ENCODE peak calls at places on chromosome 4, in seven cellular contexts. J is prostate gland, T is body of pancreas, O is RWPE1, X is progenitor cell of endocrine pancreas, C is transverse colon, N is fibroblast of the aortic adventitia. L is an unnamed sample.

GRCh38 chr4:187236491-187236890 is 512.8 kb upstream of the FAT1 start:
- DNase-seq in J (no peak), T (no peak), O (peak), X (no peak), C (no peak), N (no peak), L (peak)

GRCh38 chr4:158356331-158356730 is 146.0 kb downstream of the TMEM144 start:
- DNase-seq in J (no peak), T (no peak), O (no peak), X (no peak), C (no peak), N (no peak), L (no peak)

GRCh38 chr4:76562851-76563803 is 128.1 kb downstream of the SHROOM3 start:
- DNase-seq in J (peak), T (peak), O (peak), X (no peak), C (no peak), N (no peak), L (no peak)

GRCh38 chr4:114364857-114365256 is 233.8 kb upstream of the UGT8 start:
- DNase-seq in J (no peak), T (no peak), O (no peak), X (no peak), C (no peak), N (peak), L (no peak)

GRCh38 chr4:163540977-163541376 is 46.5 kb downstream of the TMA16 start:
- DNase-seq in J (no peak), T (no peak), O (peak), X (no peak), C (no peak), N (peak), L (peak)

GRCh38 chr4:40992472-40993298 is 221.7 kb downstream of the APBB2 start:
- DNase-seq in J (no peak), T (no peak), O (peak), X (no peak), C (no peak), N (peak), L (peak)

GRCh38 chr4:17336986-17337385 is 174.9 kb downstream of the QDPR start:
- DNase-seq in J (no peak), T (no peak), O (no peak), X (no peak), C (no peak), N (no peak), L (no peak)

GRCh38 chr4:103424853-103425252 is 226.7 kb upstream of the CENPE start:
- DNase-seq in J (peak), T (peak), O (peak), X (no peak), C (no peak), N (no peak), L (peak)

GRCh38 chr4:123452585-123452984 is 56.0 kb downstream of the SPRY1 start:
- DNase-seq in J (peak), T (peak), O (peak), X (no peak), C (peak), N (peak), L (peak)

GRCh38 chr4:113832795-113833194 is 71.3 kb upstream of the CAMK2D start:
- DNase-seq in J (no peak), T (no peak), O (no peak), X (no peak), C (no peak), N (no peak), L (no peak)

GRCh38 chr4:97953171-97953570 is 190.1 kb downstream of the STPG2 start:
- DNase-seq in J (no peak), T (no peak), O (no peak), X (no peak), C (no peak), N (no peak), L (no peak)

GRCh38 chr4:71406459-71406963 is 67.7 kb downstream of the SLC4A4 start:
- DNase-seq in J (no peak), T (no peak), O (no peak), X (no peak), C (no peak), N (peak), L (no peak)

GRCh38 chr4:139694522-139694921 is 28.9 kb downstream of the MGST2 start:
- DNase-seq in J (no peak), T (no peak), O (no peak), X (no peak), C (no peak), N (no peak), L (no peak)

GRCh38 chr4:184588893-184589292 is 60.4 kb downstream of the CASP3 start:
- DNase-seq in J (no peak), T (no peak), O (no peak), X (no peak), C (no peak), N (peak), L (no peak)

GRCh38 chr4:150224896-150225591 is 146.8 kb downstream of the DCLK2 start:
- DNase-seq in J (no peak), T (no peak), O (no peak), X (no peak), C (no peak), N (peak), L (peak)

DNA sequence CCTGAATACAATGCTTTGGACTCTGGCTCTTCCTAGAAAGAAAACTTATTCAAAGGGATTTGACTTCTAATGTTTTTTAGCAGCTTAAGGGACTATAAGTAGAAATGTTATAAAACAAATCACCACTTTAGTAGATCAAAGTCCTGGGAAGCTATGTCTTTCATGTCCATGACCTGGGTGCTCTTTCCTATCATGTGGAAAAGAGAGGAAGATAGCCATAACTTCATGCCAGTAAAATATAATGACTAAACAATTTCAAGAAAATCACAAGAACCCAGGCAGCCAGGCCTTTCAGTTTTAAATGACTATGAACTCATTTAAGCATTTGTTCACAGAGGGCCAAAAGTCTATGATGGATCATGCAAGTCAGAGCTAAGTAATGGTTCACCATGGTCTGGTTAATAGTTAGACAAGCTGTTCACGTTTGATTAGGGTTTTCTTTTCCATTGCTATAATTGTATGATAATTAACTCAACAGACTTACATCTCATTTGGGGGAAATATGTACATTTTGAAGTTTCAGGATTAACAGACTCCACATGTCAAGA is 155.9 kb downstream of the PPARGC1A start:
- DNase-seq in J (no peak), T (no peak), O (no peak), X (no peak), C (no peak), N (no peak), L (no peak)
- TF ChIP-seq CTCF in J (no peak), T (no peak), O (no peak), X (no peak), C (no peak), N (no peak), L (no peak)

GRCh38 chr4:52982246-52982950 is 120.3 kb downstream of the RASL11B start:
- DNase-seq in J (no peak), T (no peak), O (peak), X (no peak), C (no peak), N (peak), L (peak)
- TF ChIP-seq CTCF in J (no peak), T (peak), O (peak), X (peak), C (peak), N (peak), L (peak)

GRCh38 chr4:33724685-33725084 is 2519.6 kb downstream of the ARAP2 start:
- DNase-seq in J (no peak), T (no peak), O (no peak), X (no peak), C (no peak), N (peak), L (no peak)

GRCh38 chr4:33722254-33722653 is 2522.1 kb downstream of the ARAP2 start:
- DNase-seq in J (no peak), T (no peak), O (no peak), X (no peak), C (no peak), N (peak), L (no peak)

GRCh38 chr4:33725861-33726260 is 2518.5 kb downstream of the ARAP2 start:
- DNase-seq in J (no peak), T (no peak), O (no peak), X (no peak), C (no peak), N (no peak), L (no peak)

GRCh38 chr4:33722800-33723511 is 2521.4 kb downstream of the ARAP2 start:
- DNase-seq in J (no peak), T (no peak), O (no peak), X (no peak), C (no peak), N (peak), L (peak)
- TF ChIP-seq CTCF in J (no peak), T (no peak), O (no peak), X (no peak), C (no peak), N (peak), L (no peak)

GRCh38 chr4:26892480-26893150 is 32.0 kb downstream of the STIM2 start:
- DNase-seq in J (no peak), T (no peak), O (no peak), X (no peak), C (no peak), N (no peak), L (no peak)
- TF ChIP-seq CTCF in J (no peak), T (no peak), O (no peak), X (no peak), C (no peak), N (no peak), L (no peak)

DNA sequence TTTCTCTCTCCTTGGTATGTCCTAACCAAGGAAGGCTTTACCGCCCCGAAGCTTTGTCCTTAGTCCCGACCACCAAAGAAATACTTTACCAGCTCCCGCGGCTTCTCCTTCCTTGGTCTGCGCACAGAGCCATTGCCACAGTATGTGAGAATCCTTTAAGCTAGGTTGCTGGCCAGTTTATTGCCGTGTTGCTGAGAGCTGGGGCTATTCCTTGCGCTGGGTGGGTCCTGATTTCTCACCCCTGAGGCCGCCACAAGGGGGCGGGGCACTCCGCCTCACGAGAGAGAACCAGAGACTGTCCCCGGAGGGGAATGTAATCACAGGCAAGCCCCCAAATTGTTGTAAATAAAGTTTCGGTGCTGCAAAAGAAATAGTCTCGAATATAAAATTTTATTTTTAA is 331.0 kb upstream of the PCDH10 start:
- DNase-seq in J (no peak), T (no peak), O (no peak), X (peak), C (no peak), N (no peak), L (no peak)
- TF ChIP-seq CTCF in J (no peak), T (no peak), O (no peak), X (peak), C (no peak), N (no peak), L (no peak)

GRCh38 chr4:80228460-80228859 is 31.2 kb downstream of the PRDM8 start:
- DNase-seq in J (no peak), T (no peak), O (no peak), X (no peak), C (no peak), N (no peak), L (no peak)
- TF ChIP-seq CTCF in J (no peak), T (no peak), O (no peak), X (no peak), C (no peak), N (no peak), L (no peak)

GRCh38 chr4:7594013-7594412 is 159.3 kb upstream of the PSAPL1 start:
- DNase-seq in J (no peak), T (no peak), O (no peak), X (no peak), C (no peak), N (no peak), L (no peak)
- TF ChIP-seq CTCF in J (no peak), T (no peak), O (no peak), X (no peak), C (no peak), N (no peak), L (no peak)

GRCh38 chr4:7275490-7276154 is 83.3 kb downstream of the SORCS2 start:
- DNase-seq in J (no peak), T (no peak), O (no peak), X (no peak), C (no peak), N (no peak), L (no peak)
- TF ChIP-seq CTCF in J (no peak), T (no peak), O (no peak), X (no peak), C (no peak), N (no peak), L (no peak)

DNA sequence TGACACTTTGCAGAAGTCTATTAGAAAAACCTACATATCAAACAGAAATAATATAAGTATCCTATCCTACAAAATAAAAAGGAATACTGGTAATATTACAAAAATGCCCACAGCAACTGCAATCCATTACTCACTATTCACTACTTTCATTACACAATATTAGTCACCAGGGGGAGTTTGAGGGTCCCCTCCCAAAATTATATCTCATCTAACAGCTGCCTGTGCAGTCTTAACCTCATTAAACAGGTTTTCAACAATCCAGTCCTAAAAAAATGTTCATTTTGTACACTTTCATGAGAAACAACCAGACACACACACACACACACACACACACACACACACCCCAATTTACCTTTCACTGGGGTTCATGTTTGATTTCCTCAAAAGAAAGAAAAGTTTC is 2.9 kb downstream of the CLOCK start:
- DNase-seq in J (no peak), T (no peak), O (no peak), X (no peak), C (no peak), N (peak), L (peak)
- TF ChIP-seq CTCF in J (no peak), T (no peak), O (no peak), X (no peak), C (no peak), N (no peak), L (no peak)